ENCODE peak calls at places on chromosomes 7 and 10, in four cellular contexts. Z, V, X and F are unnamed samples.

GRCh38 chr10:6503171-6503570 is 76.9 kb downstream of the PRKCQ start:
- DNase-seq in V (no peak), X (no peak), Z (no peak), F (no peak)

GRCh38 chr7:33807779-33808482 is 97.4 kb upstream of the BMPER start:
- DNase-seq in Z (peak; percentile 11), X (no peak), V (peak; percentile 78), F (no peak)

GRCh38 chr10:114288424-114289095 is 49.5 kb downstream of the VWA2 start:
- DNase-seq in X (no peak), Z (no peak), V (no peak), F (no peak)

GRCh38 chr10:116888380-116889055 is 39.2 kb downstream of the ENO4 start:
- DNase-seq in V (peak; percentile 54), X (no peak), Z (peak; percentile 63), F (no peak)

GRCh38 chr10:46304671-46305429 is 18.1 kb downstream of the ANTXRL start:
- DNase-seq in Z (peak; percentile 5), X (no peak), V (no peak), F (no peak)

GRCh38 chr10:5078781-5079180 is 15.4 kb upstream of the AKR1C3 start:
- DNase-seq in V (no peak), X (no peak), Z (no peak), F (no peak)

GRCh38 chr10:37948210-37948609 is 28.2 kb downstream of the ZNF25 start:
- DNase-seq in X (no peak), V (no peak), Z (no peak), F (no peak)

GRCh38 chr10:131561897-131562296 is 250.4 kb upstream of the TCERG1L start:
- DNase-seq in X (no peak), Z (no peak), V (no peak), F (no peak)

GRCh38 chr10:66467042-66467441 is 458.8 kb upstream of the LRRTM3 start:
- DNase-seq in Z (no peak), X (no peak), V (no peak), F (no peak)

GRCh38 chr7:7569615-7570014 is 2.9 kb downstream of the MIOS start:
- DNase-seq in Z (no peak), X (no peak), V (no peak), F (no peak)

GRCh38 chr10:84606428-84606827 is 278.0 kb downstream of the CCSER2 start:
- DNase-seq in X (no peak), Z (no peak), V (no peak), F (no peak)

GRCh38 chr10:97031459-97031858 is 154.3 kb downstream of the SLIT1 start:
- DNase-seq in Z (no peak), V (no peak), X (no peak), F (no peak)

GRCh38 chr7:37359180-37359579 is 89.5 kb downstream of the ELMO1 start:
- DNase-seq in V (no peak), X (no peak), Z (no peak), F (no peak)

GRCh38 chr7:33099154-33099940 is 9.9 kb downstream of the RP9 start:
- DNase-seq in Z (no peak), V (no peak), X (no peak), F (no peak)

GRCh38 chr10:92732958-92733357 is 43.2 kb downstream of the HHEX start:
- DNase-seq in Z (no peak), V (no peak), X (no peak), F (no peak)

GRCh38 chr10:103727546-103727963 is 127.8 kb downstream of the SH3PXD2A start:
- DNase-seq in Z (no peak), X (no peak), V (no peak), F (no peak)

GRCh38 chr10:112607506-112607905 is 160.5 kb downstream of the VTI1A start:
- DNase-seq in V (no peak), X (no peak), Z (no peak), F (no peak)

GRCh38 chr7:16657656-16658279 is 11.8 kb downstream of the BZW2 start:
- DNase-seq in Z (peak; percentile 21), X (no peak), V (peak; percentile 73), F (no peak)

GRCh38 chr10:93074137-93074596 is 474 bp downstream of the CYP26A1 start:
- DNase-seq in V (no peak), Z (no peak), X (no peak), F (no peak)

GRCh38 chr10:3702569-3702968 is 82.4 kb downstream of the KLF6 start:
- DNase-seq in X (no peak), V (no peak), Z (no peak), F (no peak)

GRCh38 chr10:75250934-75251333 is 15.2 kb upstream of the COMTD1 start:
- DNase-seq in V (no peak), Z (peak; percentile 29), X (no peak), F (no peak)

GRCh38 chr10:102473445-102474331 is 22.3 kb upstream of the C10orf95 start:
- DNase-seq in X (no peak), V (no peak), Z (no peak), F (no peak)

GRCh38 chr7:36623247-36623646 is 101.0 kb downstream of the AOAH start:
- DNase-seq in Z (no peak), V (no peak), X (no peak), F (no peak)

GRCh38 chr10:97889461-97890265 is 40.0 kb downstream of the GOLGA7B start:
- DNase-seq in X (no peak), V (no peak), Z (no peak), F (no peak)

GRCh38 chr7:97079300-97079699 is 38.2 kb upstream of the SDHAF3 start:
- DNase-seq in Z (no peak), V (no peak), X (peak; percentile 23), F (no peak)

GRCh38 chr10:48231178-48231577 is 43.3 kb downstream of the FRMPD2 start:
- DNase-seq in V (no peak), Z (no peak), X (no peak), F (peak; percentile 8)

GRCh38 chr7:134651991-134652390 is 5.3 kb downstream of the BPGM start:
- DNase-seq in X (no peak), Z (no peak), V (no peak), F (no peak)

GRCh38 chr7:80319461-80319860 is 184.8 kb downstream of the GNAI1 start:
- DNase-seq in V (no peak), Z (no peak), X (no peak), F (no peak)

GRCh38 chr7:155423337-155424285 is 34.3 kb upstream of the EN2 start:
- DNase-seq in X (no peak), Z (no peak), V (no peak), F (no peak)

GRCh38 chr10:77086081-77086480 is 551.5 kb downstream of the KCNMA1 start:
- DNase-seq in Z (no peak), X (no peak), V (no peak), F (no peak)

GRCh38 chr10:1270906-1271305 is 214.7 kb downstream of the WDR37 start:
- DNase-seq in V (no peak), X (no peak), Z (no peak), F (no peak)

GRCh38 chr7:26612742-26613141 is 251.6 kb downstream of the SKAP2 start:
- DNase-seq in V (no peak), X (no peak), Z (no peak), F (no peak)